ENCODE peak calls at places on chromosome 1, in ten cellular contexts. M is aorta, K is dorsolateral prefrontal cortex, N is AG08395, Y is activated T-cell treated with anti-CD3 and anti-CD28 coated beads for 24 hours, V is NCI-H460, S is fibroblast of lung, C is GM23248, O is heart left ventricle, G is amygdala. D is an unnamed sample.

GRCh38 chr1:161068306-161069200 is 1.1 kb downstream of the ARHGAP30 start:
- DNase-seq in K (peak), Y (peak), N (no peak), V (no peak), O (peak), C (no peak), G (no peak), S (no peak), M (peak), D (peak)

GRCh38 chr1:7679873-7680790 is 91.0 kb upstream of the VAMP3 start:
- DNase-seq in K (peak), O (peak), Y (peak), G (no peak), S (peak), M (peak), N (peak), V (no peak), C (peak), D (peak)

GRCh38 chr1:36708587-36708986 is 225.9 kb upstream of the CSF3R start:
- DNase-seq in K (no peak), G (no peak), V (no peak), Y (no peak), S (no peak), O (no peak), C (no peak), M (no peak), N (no peak), D (no peak)

GRCh38 chr1:2875677-2876531 is 74.4 kb upstream of the TTC34 start:
- DNase-seq in N (no peak), G (no peak), S (no peak), M (peak), Y (no peak), O (no peak), C (peak), V (peak), K (peak), D (peak)

GRCh38 chr1:234780112-234780511 is 170.1 kb upstream of the IRF2BP2 start:
- DNase-seq in V (no peak), N (no peak), C (no peak), Y (no peak), G (no peak), M (no peak), O (no peak), K (no peak), S (no peak), D (no peak)

GRCh38 chr1:164188507-164188906 is 370.5 kb upstream of the PBX1 start:
- DNase-seq in Y (no peak), M (no peak), V (no peak), S (no peak), G (no peak), C (no peak), K (no peak), O (no peak), N (no peak), D (no peak)

GRCh38 chr1:200535605-200536004 is 84.9 kb downstream of the KIF14 start:
- DNase-seq in C (peak), N (peak), M (no peak), V (peak), G (no peak), S (peak), Y (no peak), O (no peak), K (no peak), D (no peak)

GRCh38 chr1:211158866-211159265 is 24.9 kb upstream of the KCNH1 start:
- DNase-seq in V (no peak), G (no peak), Y (no peak), M (no peak), O (no peak), N (no peak), K (no peak), C (no peak), S (no peak), D (no peak)

GRCh38 chr1:56073206-56073605 is 506.2 kb downstream of the PLPP3 start:
- DNase-seq in N (no peak), C (no peak), V (no peak), Y (no peak), O (no peak), G (no peak), M (no peak), S (peak), K (no peak), D (no peak)

GRCh38 chr1:85580046-85580411 is 532 bp upstream of the CCN1 start:
- DNase-seq in S (peak), O (no peak), N (peak), G (no peak), C (peak), V (no peak), M (no peak), Y (no peak), K (no peak), D (no peak)

GRCh38 chr1:152506899-152507498 is 3.6 kb upstream of the LCE5A start:
- DNase-seq in G (no peak), V (no peak), O (no peak), C (no peak), M (no peak), K (no peak), Y (no peak), S (no peak), N (no peak), D (no peak)

GRCh38 chr1:93616996-93617669 is 64.5 kb downstream of the BCAR3 start:
- DNase-seq in O (peak), K (peak), C (peak), Y (no peak), G (peak), S (peak), M (peak), N (peak), V (no peak), D (peak)

GRCh38 chr1:234731371-234732085 is 121.5 kb upstream of the IRF2BP2 start:
- DNase-seq in N (peak), K (no peak), O (no peak), M (peak), S (peak), Y (peak), V (no peak), G (no peak), C (peak), D (no peak)

GRCh38 chr1:25560788-25561187 is 17.4 kb downstream of the LDLRAP1 start:
- DNase-seq in S (no peak), G (no peak), M (no peak), N (no peak), O (no peak), K (no peak), V (no peak), C (no peak), Y (no peak), D (no peak)

GRCh38 chr1:52152976-52153375 is 11.1 kb downstream of the ZFYVE9 start:
- DNase-seq in M (no peak), G (no peak), K (no peak), N (no peak), C (peak), S (peak), O (no peak), V (no peak), Y (no peak), D (no peak)

GRCh38 chr1:150516616-150517015 is 1.1 kb downstream of the FALEC start:
- DNase-seq in V (no peak), S (peak), Y (no peak), C (no peak), O (no peak), G (no peak), K (no peak), M (no peak), N (no peak), D (no peak)

GRCh38 chr1:150281221-150281757 is 1.1 kb upstream of the CIART start:
- DNase-seq in M (peak), N (peak), K (peak), V (peak), C (peak), Y (peak), O (peak), G (no peak), S (peak), D (peak)

GRCh38 chr1:36966242-36966641 is 68.1 kb downstream of the GRIK3 start:
- DNase-seq in O (no peak), Y (no peak), S (no peak), G (no peak), N (peak), M (no peak), K (no peak), V (no peak), C (peak), D (no peak)

GRCh38 chr1:82464362-82464931 is 663.7 kb downstream of the ADGRL2 start:
- DNase-seq in O (peak), K (no peak), Y (no peak), S (peak), G (no peak), M (peak), N (no peak), V (no peak), C (no peak), D (peak)

GRCh38 chr1:235669277-235669676 is 19.7 kb upstream of the GNG4 start:
- DNase-seq in M (no peak), V (no peak), S (no peak), G (no peak), O (no peak), K (no peak), N (no peak), C (no peak), Y (no peak), D (no peak)

GRCh38 chr1:30284728-30285460 is 438.5 kb downstream of the MATN1 start:
- DNase-seq in N (no peak), C (no peak), S (no peak), K (no peak), O (no peak), Y (no peak), V (no peak), M (no peak), G (no peak), D (no peak)

GRCh38 chr1:206897175-206897574 is at the start of gene IL24:
- DNase-seq in N (no peak), M (no peak), C (peak), K (no peak), V (no peak), Y (peak), O (no peak), S (no peak), G (no peak), D (no peak)

GRCh38 chr1:1253972-1254666 is 7.6 kb upstream of the C1QTNF12 start:
- DNase-seq in N (no peak), S (no peak), K (no peak), C (no peak), M (no peak), Y (no peak), G (no peak), O (no peak), V (no peak), D (no peak)

GRCh38 chr1:21655748-21656147 is 13.4 kb downstream of the RAP1GAP start:
- DNase-seq in K (no peak), N (peak), Y (no peak), M (no peak), C (peak), G (no peak), O (no peak), S (no peak), V (peak), D (no peak)

GRCh38 chr1:101115112-101115511 is 89.5 kb upstream of the DPH5 start:
- DNase-seq in C (peak), G (no peak), O (no peak), V (no peak), N (peak), Y (no peak), M (no peak), K (no peak), S (no peak), D (no peak)

GRCh38 chr1:172322219-172323061 is 98.0 kb upstream of the C1orf105 start:
- DNase-seq in N (peak), K (no peak), Y (no peak), S (peak), O (peak), C (peak), M (peak), V (peak), G (no peak), D (peak)

GRCh38 chr1:202848191-202848542 is 37.4 kb downstream of the PCAT6 start:
- DNase-seq in S (peak), O (no peak), G (no peak), K (peak), Y (no peak), M (no peak), V (no peak), N (no peak), C (no peak), D (no peak)

GRCh38 chr1:156025873-156026272 is 5.1 kb upstream of the SSR2 start:
- DNase-seq in M (peak), N (peak), O (peak), G (no peak), C (peak), S (peak), V (peak), Y (peak), K (no peak), D (no peak)

GRCh38 chr1:196608401-196609113 is at the start of gene KCNT2:
- DNase-seq in V (peak), M (peak), K (peak), Y (no peak), N (peak), C (peak), S (peak), G (no peak), O (peak), D (peak)

GRCh38 chr1:232048481-232048880 is 421.9 kb downstream of the DISC1 start:
- DNase-seq in O (no peak), G (no peak), M (no peak), V (no peak), N (no peak), C (no peak), K (no peak), Y (no peak), S (no peak), D (no peak)

GRCh38 chr1:119947468-119947867 is 51.2 kb upstream of the ADAM30 start:
- DNase-seq in V (no peak), C (peak), S (peak), Y (no peak), G (no peak), N (peak), O (no peak), K (no peak), M (no peak), D (no peak)

D was measured in left ventricle myocardium inferior.